ENCODE peak calls at places on chromosomes 13 and 19, in four cellular contexts. One of them, this sample, is unnamed.

GRCh38 chr13:80690208-80690607 is 349.3 kb upstream of the SPRY2 start:
- DNase-seq in lower leg skin: no peak
- DNase-seq in fibroblast of lung: no peak
- DNase-seq in Peyer's patch: no peak
- DNase-seq in this sample: no peak

GRCh38 chr13:109673477-109673876 is 112.9 kb downstream of the IRS2 start:
- DNase-seq in lower leg skin: no peak
- DNase-seq in fibroblast of lung: peak
- DNase-seq in Peyer's patch: no peak
- DNase-seq in this sample: no peak

GRCh38 chr19:8445488-8446001 is 770 bp downstream of the HNRNPM start:
- DNase-seq in fibroblast of lung: peak
- DNase-seq in Peyer's patch: peak
- DNase-seq in lower leg skin: peak
- DNase-seq in this sample: no peak

GRCh38 chr13:20711301-20712044 is 8.0 kb downstream of the IL17D start:
- DNase-seq in fibroblast of lung: no peak
- DNase-seq in lower leg skin: no peak
- DNase-seq in Peyer's patch: no peak
- DNase-seq in this sample: no peak

GRCh38 chr19:28264556-28264955 is 948.4 kb downstream of the UQCRFS1 start:
- DNase-seq in lower leg skin: no peak
- DNase-seq in fibroblast of lung: no peak
- DNase-seq in Peyer's patch: no peak
- DNase-seq in this sample: no peak

GRCh38 chr19:4830768-4831265 is 695 bp downstream of the TICAM1 start:
- DNase-seq in lower leg skin: no peak
- DNase-seq in Peyer's patch: no peak
- DNase-seq in fibroblast of lung: no peak
- DNase-seq in this sample: no peak

GRCh38 chr19:11414544-11414943 is 4.6 kb downstream of the RGL3 start:
- DNase-seq in Peyer's patch: no peak
- DNase-seq in lower leg skin: no peak
- DNase-seq in fibroblast of lung: no peak
- DNase-seq in this sample: no peak

GRCh38 chr19:32098953-32099352 is 246.5 kb upstream of the ZNF507 start:
- DNase-seq in lower leg skin: no peak
- DNase-seq in Peyer's patch: no peak
- DNase-seq in fibroblast of lung: no peak
- DNase-seq in this sample: no peak

GRCh38 chr19:51377422-51377821 is 5.0 kb upstream of the NKG7 start:
- DNase-seq in lower leg skin: no peak
- DNase-seq in Peyer's patch: no peak
- DNase-seq in fibroblast of lung: no peak
- DNase-seq in this sample: no peak

GRCh38 chr19:12804051-12804450 is 2.2 kb downstream of the THSD8 start:
- DNase-seq in fibroblast of lung: no peak
- DNase-seq in lower leg skin: no peak
- DNase-seq in Peyer's patch: no peak
- DNase-seq in this sample: no peak

GRCh38 chr13:19185865-19186645 is 4.4 kb upstream of the TUBA3C start:
- DNase-seq in fibroblast of lung: no peak
- DNase-seq in Peyer's patch: no peak
- DNase-seq in lower leg skin: peak
- DNase-seq in this sample: no peak

GRCh38 chr13:43293986-43294880 is 270.8 kb downstream of the DNAJC15 start:
- DNase-seq in fibroblast of lung: peak
- DNase-seq in lower leg skin: no peak
- DNase-seq in Peyer's patch: no peak
- DNase-seq in this sample: no peak

GRCh38 chr13:73059460-73060250 is 850 bp downstream of the KLF5 start:
- DNase-seq in fibroblast of lung: peak
- DNase-seq in Peyer's patch: no peak
- DNase-seq in lower leg skin: peak
- DNase-seq in this sample: no peak

GRCh38 chr19:7292352-7292949 is 1.8 kb downstream of the INSR start:
- DNase-seq in Peyer's patch: no peak
- DNase-seq in fibroblast of lung: no peak
- DNase-seq in lower leg skin: no peak
- DNase-seq in this sample: no peak
- TF ChIP-seq CTCF in Peyer's patch: no peak
- TF ChIP-seq CTCF in fibroblast of lung: no peak
- TF ChIP-seq CTCF in lower leg skin: no peak
- TF ChIP-seq CTCF in this sample: no peak

GRCh38 chr13:75375329-75375728 is 106.6 kb downstream of the TBC1D4 start:
- DNase-seq in Peyer's patch: no peak
- DNase-seq in fibroblast of lung: no peak
- DNase-seq in lower leg skin: no peak
- DNase-seq in this sample: no peak

GRCh38 chr13:75371223-75371622 is 110.7 kb downstream of the TBC1D4 start:
- DNase-seq in fibroblast of lung: no peak
- DNase-seq in lower leg skin: no peak
- DNase-seq in Peyer's patch: no peak
- DNase-seq in this sample: no peak

GRCh38 chr13:75372923-75373841 is 108.8 kb downstream of the TBC1D4 start:
- DNase-seq in Peyer's patch: no peak
- DNase-seq in lower leg skin: no peak
- DNase-seq in fibroblast of lung: no peak
- DNase-seq in this sample: no peak

GRCh38 chr13:75372517-75372916 is 109.5 kb downstream of the TBC1D4 start:
- DNase-seq in fibroblast of lung: no peak
- DNase-seq in Peyer's patch: no peak
- DNase-seq in lower leg skin: no peak
- DNase-seq in this sample: no peak

DNA sequence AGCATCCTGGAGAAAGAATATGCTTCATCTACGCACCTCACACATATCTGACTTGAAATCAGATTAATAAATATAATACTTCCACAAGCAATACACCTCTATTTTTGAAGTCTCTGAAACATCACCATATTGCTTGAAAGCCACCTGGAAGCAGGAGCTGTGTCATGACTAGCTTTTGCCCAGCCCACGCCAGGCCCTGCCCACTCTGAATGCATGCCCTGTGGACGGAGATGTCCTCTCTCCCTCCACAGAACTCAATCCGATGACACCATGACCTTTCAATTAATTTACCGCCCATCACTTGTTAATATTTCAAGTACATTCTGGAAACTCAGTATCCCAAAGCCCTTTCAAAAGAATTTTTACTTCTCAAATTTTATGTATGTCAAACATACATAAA is 108.0 kb downstream of the TBC1D4 start:
- DNase-seq in lower leg skin: no peak
- DNase-seq in Peyer's patch: no peak
- DNase-seq in fibroblast of lung: no peak
- DNase-seq in this sample: no peak
- H3K4me3 ChIP-seq in lower leg skin: no peak
- H3K4me3 ChIP-seq in Peyer's patch: no peak
- H3K4me3 ChIP-seq in fibroblast of lung: no peak
- H3K4me3 ChIP-seq in this sample: no peak

DNA sequence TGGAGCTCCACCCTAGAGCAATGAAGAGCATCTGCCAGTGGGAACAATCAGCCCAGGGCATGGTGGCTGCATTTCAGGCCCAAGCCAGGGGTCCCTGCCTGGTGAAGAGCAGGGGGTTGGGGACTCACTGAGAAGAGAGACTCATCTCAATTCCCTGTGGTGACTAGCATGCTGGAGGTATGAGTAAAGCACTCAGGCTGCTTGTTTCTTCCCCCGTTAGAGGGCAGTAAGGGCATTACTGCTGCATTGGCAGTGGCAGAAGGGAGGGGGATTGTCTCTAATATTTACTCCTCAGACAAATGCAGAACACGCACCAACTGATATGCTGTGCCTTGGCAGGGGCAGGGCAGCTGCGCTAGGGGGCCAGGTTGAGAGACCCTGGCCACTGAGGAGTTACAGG is 329.1 kb downstream of the SLITRK5 start:
- DNase-seq in Peyer's patch: no peak
- DNase-seq in lower leg skin: no peak
- DNase-seq in fibroblast of lung: peak
- DNase-seq in this sample: no peak
- TF ChIP-seq CTCF in Peyer's patch: no peak
- TF ChIP-seq CTCF in lower leg skin: no peak
- TF ChIP-seq CTCF in fibroblast of lung: peak
- TF ChIP-seq CTCF in this sample: no peak

GRCh38 chr19:56091751-56092546 is 29.1 kb downstream of the ZNF787 start:
- DNase-seq in Peyer's patch: no peak
- DNase-seq in fibroblast of lung: no peak
- DNase-seq in lower leg skin: no peak
- DNase-seq in this sample: no peak
- H3K4me3 ChIP-seq in Peyer's patch: no peak
- H3K4me3 ChIP-seq in fibroblast of lung: no peak
- H3K4me3 ChIP-seq in lower leg skin: no peak
- H3K4me3 ChIP-seq in this sample: no peak

DNA sequence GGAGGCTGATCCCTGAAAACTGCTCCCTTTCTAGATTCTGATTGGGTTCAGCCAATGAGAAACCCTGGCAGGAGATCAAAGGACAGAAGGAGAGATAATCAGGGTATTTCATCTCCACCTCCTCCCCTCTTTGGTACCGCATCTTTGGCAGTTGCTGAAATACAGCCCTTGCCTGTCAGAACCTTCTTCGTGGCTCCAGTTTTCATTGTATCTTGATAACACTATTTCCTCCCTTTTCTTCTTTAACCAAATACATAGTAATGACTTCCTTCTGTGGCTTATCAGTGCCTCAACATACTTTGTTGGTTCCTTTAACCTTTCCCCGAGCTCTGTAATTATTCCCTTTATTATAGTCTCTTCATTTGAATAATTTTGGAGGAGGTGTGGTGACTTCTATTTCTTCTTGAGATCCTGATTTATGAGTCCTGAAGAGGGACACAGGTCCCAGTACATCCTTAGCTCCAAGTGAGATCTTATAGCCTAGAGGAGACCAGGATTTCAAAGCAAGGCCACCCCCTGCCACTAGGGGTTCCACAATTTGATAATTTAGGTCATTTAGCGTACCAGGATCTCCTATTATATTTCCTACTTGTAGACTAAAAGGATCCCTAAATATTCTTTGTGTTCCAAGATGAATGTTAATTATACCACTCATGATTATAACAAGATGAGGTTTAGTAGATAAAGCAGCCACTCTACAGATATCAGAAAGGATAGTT is 98.0 kb downstream of the EDNRB start:
- DNase-seq in Peyer's patch: no peak
- DNase-seq in fibroblast of lung: no peak
- DNase-seq in lower leg skin: no peak
- DNase-seq in this sample: no peak
- TF ChIP-seq CTCF in Peyer's patch: no peak
- TF ChIP-seq CTCF in fibroblast of lung: no peak
- TF ChIP-seq CTCF in lower leg skin: no peak
- TF ChIP-seq CTCF in this sample: no peak

GRCh38 chr13:32036762-32037161 is 5.2 kb downstream of the FRY start:
- DNase-seq in fibroblast of lung: no peak
- DNase-seq in lower leg skin: no peak
- DNase-seq in Peyer's patch: no peak
- DNase-seq in this sample: no peak
- H3K4me3 ChIP-seq in fibroblast of lung: no peak
- H3K4me3 ChIP-seq in lower leg skin: no peak
- H3K4me3 ChIP-seq in Peyer's patch: no peak
- H3K4me3 ChIP-seq in this sample: no peak